ENCODE peak calls at places on chromosome 20, in four cellular contexts. Y is WTC11, B is heart left ventricle, Q is fibroblast of mammary gland. U is an unnamed sample.

GRCh38 chr20:51350941-51351631 is 191.4 kb downstream of the NFATC2 start:
- DNase-seq in Y (no peak), B (no peak), Q (peak), U (no peak)

GRCh38 chr20:3795511-3796468 is at the start of gene CDC25B:
- DNase-seq in Y (peak), B (peak), Q (peak), U (peak)

GRCh38 chr20:34709836-34710567 is 5.9 kb downstream of the TP53INP2 start:
- DNase-seq in Y (peak), B (peak), Q (peak), U (peak)

GRCh38 chr20:63115651-63116411 is 100.1 kb downstream of the YTHDF1 start:
- DNase-seq in Y (no peak), B (peak), Q (no peak), U (no peak)

GRCh38 chr20:11754451-11754850 is 163.2 kb upstream of the BTBD3 start:
- DNase-seq in Y (no peak), B (no peak), Q (no peak), U (no peak)

GRCh38 chr20:44618318-44618731 is 33.2 kb downstream of the ADA start:
- DNase-seq in Y (no peak), B (peak), Q (no peak), U (no peak)

GRCh38 chr20:50191065-50191565 is 485 bp downstream of the CEBPB start:
- DNase-seq in Y (no peak), B (peak), Q (peak), U (no peak)

GRCh38 chr20:40265872-40266533 is 423.0 kb downstream of the MAFB start:
- DNase-seq in Y (peak), B (no peak), Q (peak), U (no peak)

GRCh38 chr20:17967595-17968365 is 814 bp downstream of the SNX5 start:
- DNase-seq in Y (no peak), B (no peak), Q (peak), U (no peak)

GRCh38 chr20:62560162-62560561 is 82.1 kb upstream of the SLCO4A1 start:
- DNase-seq in Y (no peak), B (no peak), Q (no peak), U (no peak)

GRCh38 chr20:50565874-50566273 is 55.7 kb downstream of the PTPN1 start:
- DNase-seq in Y (no peak), B (no peak), Q (no peak), U (no peak)

GRCh38 chr20:48147326-48147725 is 362.0 kb upstream of the SULF2 start:
- DNase-seq in Y (no peak), B (no peak), Q (no peak), U (no peak)

GRCh38 chr20:57495978-57496377 is 29.0 kb downstream of the CTCFL start:
- DNase-seq in Y (no peak), B (no peak), Q (no peak), U (no peak)

GRCh38 chr20:48463916-48464315 is 363.9 kb downstream of the PREX1 start:
- DNase-seq in Y (no peak), B (no peak), Q (peak), U (no peak)

GRCh38 chr20:325889-326644 is 715 bp downstream of the SOX12 start:
- DNase-seq in Y (peak), B (peak), Q (peak), U (peak)

GRCh38 chr20:45970646-45971424 is 1.2 kb downstream of the ZNF335 start:
- DNase-seq in Y (no peak), B (no peak), Q (peak), U (no peak)

GRCh38 chr20:46761566-46761965 is 52.1 kb downstream of the SLC2A10 start:
- DNase-seq in Y (no peak), B (no peak), Q (no peak), U (no peak)

GRCh38 chr20:15759546-15760216 is 813.6 kb downstream of the KIF16B start:
- DNase-seq in Y (no peak), B (no peak), Q (no peak), U (no peak)

GRCh38 chr20:44404204-44405181 is 49.0 kb downstream of the HNF4A start:
- DNase-seq in Y (no peak), B (peak), Q (no peak), U (no peak)

GRCh38 chr20:3174442-3175263 is 1.3 kb upstream of the LZTS3 start:
- DNase-seq in Y (no peak), B (no peak), Q (peak), U (no peak)

GRCh38 chr20:12068146-12068545 is 150.5 kb downstream of the BTBD3 start:
- DNase-seq in Y (no peak), B (no peak), Q (no peak), U (no peak)

GRCh38 chr20:57664476-57664875 is 44.2 kb upstream of the ZBP1 start:
- DNase-seq in Y (peak), B (peak), Q (no peak), U (no peak)

GRCh38 chr20:6868864-6869263 is 101.4 kb downstream of the BMP2 start:
- DNase-seq in Y (no peak), B (no peak), Q (no peak), U (no peak)

GRCh38 chr20:3515379-3516175 is 44.8 kb downstream of the ATRN start:
- DNase-seq in Y (no peak), B (no peak), Q (no peak), U (no peak)

DNA sequence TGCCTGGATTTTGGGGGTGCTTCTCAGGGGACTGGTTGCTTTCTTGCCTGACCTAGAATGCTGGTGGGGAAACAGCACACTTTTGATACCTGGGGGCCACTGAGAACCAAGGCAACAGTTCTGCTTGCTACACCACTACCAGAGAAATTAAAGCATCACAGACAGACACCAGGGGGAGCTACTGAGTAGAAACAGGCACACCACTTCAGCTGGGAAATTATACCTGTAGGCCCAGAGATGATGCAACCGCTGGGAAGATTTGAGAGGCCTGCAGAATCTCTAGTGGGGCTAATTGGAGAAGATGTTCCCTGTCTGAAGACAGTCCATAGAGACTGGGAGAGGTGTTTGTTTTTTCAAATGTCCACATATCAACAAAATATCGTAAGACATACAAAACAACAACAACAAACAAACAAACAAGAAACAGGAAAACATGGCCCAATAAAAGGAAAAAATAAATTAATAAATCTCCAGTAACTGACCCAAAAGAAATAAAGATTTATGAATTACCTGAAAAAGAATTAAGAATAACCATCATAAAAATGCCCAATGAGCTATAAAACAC is 129.4 kb upstream of the RIN2 start:
- DNase-seq in Y (peak), B (no peak), Q (peak), U (no peak)
- TF ChIP-seq CTCF in Y (peak), B (peak), Q (peak), U (peak)

GRCh38 chr20:1735417-1736089 is 78.0 kb upstream of the SIRPG start:
- DNase-seq in Y (no peak), B (no peak), Q (no peak), U (no peak)

GRCh38 chr20:1737134-1737533 is 79.6 kb upstream of the SIRPG start:
- DNase-seq in Y (no peak), B (no peak), Q (no peak), U (no peak)

DNA sequence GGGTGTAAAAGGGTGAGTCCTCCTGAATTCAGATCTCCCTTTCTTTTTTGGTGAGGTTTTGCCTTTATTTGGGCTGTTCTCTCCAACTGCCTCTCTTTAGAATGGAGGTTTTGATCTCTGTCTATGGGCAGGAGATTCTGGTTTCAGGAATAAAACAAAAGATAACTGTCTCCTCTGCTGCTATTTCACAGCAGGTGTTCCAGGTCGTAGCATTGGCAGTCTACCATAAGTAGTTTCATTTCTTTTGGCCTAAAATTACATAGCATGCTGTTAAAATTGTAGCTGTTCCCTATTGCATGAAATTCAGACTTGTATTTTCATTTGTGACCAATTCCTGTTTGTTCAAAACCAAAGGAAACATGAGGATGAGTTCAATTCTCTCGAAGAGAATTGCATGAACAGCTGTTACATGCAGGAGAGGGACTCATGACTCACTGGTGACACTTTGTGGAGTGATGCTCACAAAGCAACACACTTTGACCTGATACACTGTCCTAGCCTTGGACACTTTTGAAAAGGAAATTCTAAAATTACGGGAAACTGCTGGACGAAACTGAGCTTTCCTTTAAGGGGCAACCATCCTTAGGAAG is 76.8 kb upstream of the SIRPG start:
- DNase-seq in Y (no peak), B (no peak), Q (peak), U (no peak)
- TF ChIP-seq CTCF in Y (no peak), B (peak), Q (no peak), U (no peak)

DNA sequence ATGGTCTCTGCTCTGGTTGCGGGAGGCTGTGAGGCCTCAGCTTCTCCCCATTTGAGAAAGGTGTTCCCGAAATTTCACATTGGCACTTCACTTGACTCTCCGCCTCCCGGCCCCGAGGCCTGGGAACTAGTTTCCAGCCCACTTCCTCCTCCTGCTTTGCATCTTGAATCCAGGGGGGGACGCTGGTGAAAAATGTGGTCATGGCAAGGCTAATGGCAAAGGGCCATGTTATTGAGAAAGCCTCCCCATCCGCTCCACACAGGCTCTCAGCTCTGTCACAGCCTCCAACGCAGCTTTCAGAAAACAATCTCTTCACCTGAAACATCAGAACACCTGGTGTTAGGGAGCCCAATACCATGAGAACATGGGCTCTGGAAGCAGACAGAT is 5.6 kb downstream of the PLAGL2 start:
- DNase-seq in Y (no peak), B (no peak), Q (peak), U (no peak)
- TF ChIP-seq CTCF in Y (no peak), B (no peak), Q (no peak), U (no peak)

DNA sequence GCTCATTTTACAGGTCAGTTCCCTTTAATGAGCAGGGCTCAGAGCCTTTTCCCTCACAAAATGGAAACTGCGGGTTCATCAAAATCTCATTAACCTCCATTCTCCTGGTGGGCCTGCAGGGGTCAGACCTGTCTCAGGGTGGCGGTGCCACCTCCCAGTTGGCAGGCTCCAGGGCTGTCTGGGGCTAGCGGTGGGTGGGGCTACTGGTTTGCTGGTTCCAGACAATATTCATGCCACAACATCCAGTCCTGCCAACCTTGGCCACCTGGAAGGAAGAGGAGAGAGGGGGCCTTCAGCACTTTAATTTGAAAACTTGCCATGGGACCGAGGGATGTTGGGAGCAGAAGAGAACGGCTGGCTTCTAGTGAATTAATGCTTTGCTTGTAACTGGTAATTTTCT is 41.9 kb upstream of the CTNNBL1 start:
- DNase-seq in Y (peak), B (no peak), Q (peak), U (no peak)
- TF ChIP-seq CTCF in Y (peak), B (peak), Q (peak), U (peak)

DNA sequence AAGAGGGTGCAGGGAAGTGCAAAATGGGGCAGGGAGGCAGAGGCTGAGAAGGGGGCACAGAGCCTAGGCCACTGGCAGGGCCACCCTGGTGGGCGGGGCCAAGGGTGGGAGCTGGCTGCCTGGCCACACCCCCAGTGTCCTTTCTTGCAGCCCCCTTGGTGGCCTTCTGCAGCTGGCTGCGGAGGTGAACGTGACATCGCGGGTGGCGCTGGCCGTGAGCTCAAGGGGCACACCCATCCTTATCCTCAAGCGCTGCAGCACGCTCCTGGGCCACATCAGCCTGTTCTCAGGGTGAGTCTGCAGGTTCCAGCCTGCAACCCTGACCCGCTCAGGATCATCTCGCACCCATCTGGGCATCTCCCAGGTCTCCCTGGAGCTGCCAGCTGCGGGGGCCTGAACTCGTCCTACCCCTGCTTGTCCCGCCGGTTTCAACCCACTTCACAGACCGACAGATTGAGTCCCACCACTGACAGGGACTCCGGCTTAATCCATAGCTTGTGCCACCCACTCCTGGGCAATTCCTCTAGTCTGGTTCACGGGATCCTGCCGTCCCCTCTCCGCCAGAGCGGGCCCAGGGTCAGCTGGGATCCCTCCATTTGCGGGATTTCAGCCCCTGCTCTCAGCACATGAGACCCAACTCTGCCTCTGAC is 6.2 kb downstream of the BPIFB3 start:
- DNase-seq in Y (no peak), B (no peak), Q (no peak), U (no peak)
- TF ChIP-seq CTCF in Y (no peak), B (no peak), Q (no peak), U (no peak)

U was measured in type B pancreatic cell.